ENCODE peak calls at places on chromosomes 4 and X, in seven cellular contexts. I is stomach, W is GM23338, C is transverse colon, D is HCT116, B is GM12878, Z is HL-60. T is an unnamed sample.
A peak's percentile ranks its signal among the peaks of the same experiment; 100 is the strongest.

GRCh38 chr4:103307479-103308042 is 109.4 kb upstream of the CENPE start:
- DNase-seq in W (no peak), D (no peak), Z (no peak), B (no peak), C (no peak), I (no peak), T (no peak)

GRCh38 chr4:53005149-53005546 is 143.0 kb downstream of the RASL11B start:
- DNase-seq in B (no peak), W (no peak), Z (peak; percentile 5), I (no peak), D (no peak), C (no peak), T (no peak)

GRCh38 chr4:163166041-163166579 is 580 bp downstream of the NAF1 start:
- DNase-seq in Z (peak; percentile 38), D (no peak), I (peak; percentile 47), B (no peak), W (peak; percentile 61), C (peak; percentile 47), T (peak; percentile 39)

GRCh38 chr4:45944000-45944399 is 179.9 kb downstream of the GABRG1 start:
- DNase-seq in B (no peak), D (no peak), Z (no peak), W (peak; percentile 41), C (no peak), I (no peak), T (no peak)

GRCh38 chr4:80646061-80646460 is 310.5 kb downstream of the CFAP299 start:
- DNase-seq in B (no peak), W (peak; percentile 11), Z (no peak), I (no peak), D (no peak), C (no peak), T (no peak)

GRCh38 chr4:3644849-3645627 is 112.8 kb upstream of the LRPAP1 start:
- DNase-seq in Z (no peak), I (no peak), W (no peak), C (no peak), D (no peak), B (no peak), T (no peak)

GRCh38 chrX:39605183-39605582 is 492.6 kb downstream of the BCOR start:
- DNase-seq in B (no peak), W (no peak), I (no peak), Z (no peak), D (no peak), C (no peak), T (no peak)

GRCh38 chrX:14356401-14356800 is 172.9 kb upstream of the GLRA2 start:
- DNase-seq in Z (no peak), W (no peak), C (no peak), B (no peak), I (no peak), D (no peak), T (no peak)

GRCh38 chr4:94889961-94890360 is 132.2 kb downstream of the BMPR1B start:
- DNase-seq in I (no peak), C (no peak), D (no peak), W (peak; percentile 25), Z (no peak), B (no peak), T (no peak)

GRCh38 chrX:16836371-16836770 is 33.8 kb downstream of the RBBP7 start:
- DNase-seq in Z (no peak), B (no peak), D (no peak), W (peak; percentile 49), I (peak; percentile 49), C (peak; percentile 10), T (peak; percentile 16)

GRCh38 chr4:20944451-20944850 is 244.2 kb downstream of the PACRGL start:
- DNase-seq in W (no peak), B (no peak), D (no peak), Z (no peak), C (no peak), I (no peak), T (no peak)

DNA sequence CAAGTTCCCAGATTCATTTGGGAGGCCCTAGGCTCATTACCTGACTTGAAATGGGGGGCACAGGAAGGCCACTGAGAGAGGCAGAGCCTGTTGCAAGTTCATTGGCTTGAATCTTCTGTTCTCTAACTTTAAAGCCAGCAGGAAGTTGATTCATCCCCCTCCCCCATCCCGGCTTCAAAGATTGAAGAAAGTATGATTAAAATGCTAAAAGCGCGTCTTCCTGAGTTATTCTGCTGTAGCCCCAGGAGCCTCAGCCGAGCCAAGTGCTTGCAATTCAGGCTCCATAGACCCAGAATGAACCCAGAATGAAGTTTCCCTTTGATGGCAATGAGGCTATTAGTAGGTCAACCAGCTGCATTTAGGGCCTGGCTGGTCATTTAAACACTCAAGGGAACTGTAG is 14.7 kb downstream of the CHST7 start:
- DNase-seq in C (peak; percentile 20), I (no peak), D (no peak), Z (no peak), W (peak; percentile 68), B (no peak), T (no peak)
- TF ChIP-seq POLR2AphosphoS5 in C (no peak), I (no peak), D (no peak), Z (no peak), W (no peak), B (no peak), T (no peak)

GRCh38 chr4:124181045-124181444 is 531.5 kb downstream of the ANKRD50 start:
- DNase-seq in C (no peak), W (no peak), D (no peak), I (no peak), B (no peak), Z (no peak), T (no peak)

GRCh38 chr4:124184767-124185166 is 527.8 kb downstream of the ANKRD50 start:
- DNase-seq in Z (no peak), D (no peak), I (no peak), B (no peak), C (no peak), W (no peak), T (no peak)

GRCh38 chr4:124179521-124180186 is 532.9 kb downstream of the ANKRD50 start:
- DNase-seq in C (no peak), D (no peak), I (no peak), Z (no peak), W (no peak), B (no peak), T (no peak)

GRCh38 chr4:124183926-124184325 is 528.6 kb downstream of the ANKRD50 start:
- DNase-seq in D (no peak), I (no peak), B (no peak), C (no peak), W (no peak), Z (no peak), T (no peak)

GRCh38 chr4:124183231-124183630 is 529.3 kb downstream of the ANKRD50 start:
- DNase-seq in Z (no peak), W (no peak), I (no peak), D (no peak), B (no peak), C (no peak), T (no peak)
- TF ChIP-seq POLR2AphosphoS5 in Z (no peak), W (no peak), I (no peak), D (no peak), B (no peak), C (no peak), T (no peak)

GRCh38 chrX:29285670-29286069 is 698.4 kb downstream of the IL1RAPL1 start:
- DNase-seq in W (no peak), Z (no peak), B (no peak), I (no peak), D (no peak), C (no peak), T (no peak)
- TF ChIP-seq POLR2AphosphoS5 in W (no peak), Z (no peak), B (no peak), I (no peak), D (no peak), C (no peak), T (no peak)

DNA sequence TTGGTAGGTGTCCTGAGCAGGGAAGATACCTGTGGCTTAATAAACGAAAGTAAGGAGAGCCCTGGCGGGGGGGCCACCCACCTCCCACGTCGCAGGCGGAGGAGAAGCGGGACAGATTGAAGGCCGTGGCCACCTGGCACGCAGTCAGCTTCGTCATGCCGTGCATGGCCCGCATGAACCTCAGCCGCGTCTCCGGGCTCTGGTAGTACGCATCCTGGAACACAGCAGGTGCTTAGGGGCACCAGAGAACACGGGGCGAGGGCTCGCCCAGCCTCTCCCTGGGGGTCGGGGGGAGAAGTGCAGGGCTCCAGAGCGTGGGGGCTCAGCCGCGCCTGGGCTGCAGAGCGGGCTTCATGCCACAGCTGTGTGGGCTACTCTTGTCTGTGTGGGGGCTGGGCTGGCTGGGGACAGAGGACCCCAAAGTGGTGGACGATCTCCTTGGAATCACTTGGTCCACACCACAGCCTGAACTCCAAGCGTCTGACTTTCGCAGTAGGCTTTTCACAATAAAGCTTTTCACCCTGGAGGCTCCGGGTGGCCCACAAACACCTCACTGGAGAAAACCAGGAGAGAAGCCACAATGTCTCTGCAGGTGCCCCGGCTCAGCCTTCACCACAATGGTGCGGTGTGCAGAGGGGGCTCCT is 27.1 kb upstream of the SLC25A6 start:
- DNase-seq in W (no peak), D (no peak), C (no peak), I (no peak), Z (no peak), B (no peak), T (no peak)
- TF ChIP-seq POLR2AphosphoS5 in W (peak; percentile 54), D (no peak), C (no peak), I (no peak), Z (no peak), B (peak; percentile 32), T (peak; percentile 70)

GRCh38 chrX:136660896-136661295 is 12.9 kb downstream of the CD40LG start:
- DNase-seq in D (no peak), I (no peak), Z (no peak), W (no peak), B (no peak), C (no peak), T (no peak)

GRCh38 chrX:136659174-136659573 is 11.2 kb downstream of the CD40LG start:
- DNase-seq in D (no peak), W (no peak), B (no peak), Z (no peak), C (no peak), I (no peak), T (no peak)

GRCh38 chrX:136662976-136663375 is 15.0 kb downstream of the CD40LG start:
- DNase-seq in D (no peak), W (no peak), I (no peak), B (no peak), Z (no peak), C (no peak), T (no peak)

GRCh38 chrX:136665258-136665900 is 17.4 kb downstream of the CD40LG start:
- DNase-seq in D (no peak), I (no peak), Z (no peak), B (no peak), W (no peak), C (no peak), T (no peak)

GRCh38 chrX:136662104-136662503 is 14.1 kb downstream of the CD40LG start:
- DNase-seq in B (no peak), C (no peak), D (no peak), W (no peak), I (no peak), Z (no peak), T (no peak)
- TF ChIP-seq POLR2AphosphoS5 in B (no peak), C (no peak), D (no peak), W (no peak), I (no peak), Z (no peak), T (no peak)